ENCODE peak calls at places on chromosomes 12 and 14, in five cellular contexts. One of them, this sample, is unnamed.

GRCh38 chr12:75592086-75592485 is 80.7 kb upstream of the KRR1 start:
- DNase-seq in GM18507: no peak
- DNase-seq in SK-N-SH: no peak
- DNase-seq in COR-L47: no peak
- DNase-seq in heart left ventricle: no peak
- DNase-seq in this sample: no peak

GRCh38 chr14:24372701-24373416 is 4.9 kb downstream of the NFATC4 start:
- DNase-seq in GM18507: no peak
- DNase-seq in SK-N-SH: peak
- DNase-seq in COR-L47: no peak
- DNase-seq in heart left ventricle: peak
- DNase-seq in this sample: no peak

GRCh38 chr12:66086001-66086400 is 44.5 kb downstream of the LLPH start:
- DNase-seq in GM18507: no peak
- DNase-seq in SK-N-SH: no peak
- DNase-seq in COR-L47: no peak
- DNase-seq in heart left ventricle: no peak
- DNase-seq in this sample: no peak

GRCh38 chr14:73762375-73762822 is 48.2 kb upstream of the PNMA1 start:
- DNase-seq in GM18507: no peak
- DNase-seq in SK-N-SH: no peak
- DNase-seq in COR-L47: no peak
- DNase-seq in heart left ventricle: no peak
- DNase-seq in this sample: no peak

GRCh38 chr12:52634266-52635056 is 16.1 kb upstream of the KRT73 start:
- DNase-seq in GM18507: no peak
- DNase-seq in SK-N-SH: no peak
- DNase-seq in COR-L47: peak
- DNase-seq in heart left ventricle: peak
- DNase-seq in this sample: no peak

GRCh38 chr14:54828031-54828430 is 74.6 kb downstream of the GCH1 start:
- DNase-seq in GM18507: no peak
- DNase-seq in SK-N-SH: no peak
- DNase-seq in COR-L47: no peak
- DNase-seq in heart left ventricle: no peak
- DNase-seq in this sample: no peak

GRCh38 chr14:90381011-90381790 is 15.6 kb upstream of the CALM1 start:
- DNase-seq in GM18507: no peak
- DNase-seq in SK-N-SH: no peak
- DNase-seq in COR-L47: no peak
- DNase-seq in heart left ventricle: peak
- DNase-seq in this sample: no peak

GRCh38 chr12:66032739-66033138 is 97.8 kb downstream of the LLPH start:
- DNase-seq in GM18507: no peak
- DNase-seq in SK-N-SH: no peak
- DNase-seq in COR-L47: no peak
- DNase-seq in heart left ventricle: no peak
- DNase-seq in this sample: no peak

GRCh38 chr14:24710403-24711063 is 76.5 kb upstream of the GZMB start:
- DNase-seq in GM18507: no peak
- DNase-seq in SK-N-SH: peak
- DNase-seq in COR-L47: peak
- DNase-seq in heart left ventricle: peak
- DNase-seq in this sample: peak

GRCh38 chr12:64673490-64674169 is 63.3 kb downstream of the RASSF3 start:
- DNase-seq in GM18507: no peak
- DNase-seq in SK-N-SH: peak
- DNase-seq in COR-L47: peak
- DNase-seq in heart left ventricle: no peak
- DNase-seq in this sample: no peak

GRCh38 chr14:80055912-80056801 is 155.1 kb downstream of the DIO2 start:
- DNase-seq in GM18507: no peak
- DNase-seq in SK-N-SH: peak
- DNase-seq in COR-L47: peak
- DNase-seq in heart left ventricle: peak
- DNase-seq in this sample: peak

GRCh38 chr12:92583910-92584309 is 118.9 kb upstream of the PLEKHG7 start:
- DNase-seq in GM18507: no peak
- DNase-seq in SK-N-SH: no peak
- DNase-seq in COR-L47: no peak
- DNase-seq in heart left ventricle: no peak
- DNase-seq in this sample: no peak

GRCh38 chr12:73719223-73719622 is 818.4 kb upstream of the ATXN7L3B start:
- DNase-seq in GM18507: no peak
- DNase-seq in SK-N-SH: no peak
- DNase-seq in COR-L47: no peak
- DNase-seq in heart left ventricle: no peak
- DNase-seq in this sample: no peak

GRCh38 chr12:114371250-114371649 is 34.7 kb downstream of the TBX5 start:
- DNase-seq in GM18507: no peak
- DNase-seq in SK-N-SH: no peak
- DNase-seq in COR-L47: no peak
- DNase-seq in heart left ventricle: no peak
- DNase-seq in this sample: no peak

GRCh38 chr14:53767566-53767965 is 189.1 kb downstream of the BMP4 start:
- DNase-seq in GM18507: no peak
- DNase-seq in SK-N-SH: no peak
- DNase-seq in COR-L47: no peak
- DNase-seq in heart left ventricle: no peak
- DNase-seq in this sample: no peak

GRCh38 chr12:115060477-115061168 is 376.6 kb upstream of the TBX3 start:
- DNase-seq in GM18507: no peak
- DNase-seq in SK-N-SH: no peak
- DNase-seq in COR-L47: no peak
- DNase-seq in heart left ventricle: no peak
- DNase-seq in this sample: no peak

GRCh38 chr14:54369343-54369742 is 27.5 kb upstream of the CDKN3 start:
- DNase-seq in GM18507: no peak
- DNase-seq in SK-N-SH: no peak
- DNase-seq in COR-L47: no peak
- DNase-seq in heart left ventricle: no peak
- DNase-seq in this sample: no peak

This sample was measured in NCI-H1417 treated with DMSO at 0.1 percent for 48 hours.